ENCODE peak calls at places on chromosomes 1 and 21, in six cellular contexts. X, F, G, Y, C and E are unnamed samples.

GRCh38 chr1:119115301-119115700 is 25.2 kb downstream of the WARS2 start:
- DNase-seq in X (no peak), F (no peak), G (no peak), Y (no peak), C (no peak), E (no peak)

GRCh38 chr1:40717065-40717464 is 25.6 kb downstream of the NFYC start:
- DNase-seq in X (no peak), F (no peak), G (no peak), Y (no peak), C (no peak), E (no peak)

GRCh38 chr1:186139706-186140105 is 235.3 kb downstream of the TPR start:
- DNase-seq in X (no peak), F (peak; percentile 40), G (peak; percentile 80), Y (no peak), C (no peak), E (peak; percentile 23)

GRCh38 chr1:199096601-199097000 is 457.8 kb downstream of the PTPRC start:
- DNase-seq in X (no peak), F (no peak), G (no peak), Y (no peak), C (no peak), E (no peak)

GRCh38 chr1:46448109-46448911 is 41.3 kb upstream of the DMBX1 start:
- DNase-seq in X (no peak), F (no peak), G (no peak), Y (no peak), C (no peak), E (no peak)

GRCh38 chr1:8360493-8361197 is 42.7 kb downstream of the SLC45A1 start:
- DNase-seq in X (no peak), F (no peak), G (no peak), Y (no peak), C (no peak), E (no peak)

GRCh38 chr1:229287257-229287656 is 16.3 kb downstream of the RAB4A start:
- DNase-seq in X (no peak), F (no peak), G (no peak), Y (no peak), C (no peak), E (no peak)

GRCh38 chr1:229068266-229069043 is 202.5 kb upstream of the RAB4A start:
- DNase-seq in X (no peak), F (no peak), G (peak; percentile 87), Y (peak; percentile 73), C (no peak), E (no peak)

GRCh38 chr21:36661511-36662309 is 37.2 kb upstream of the SIM2 start:
- DNase-seq in X (no peak), F (no peak), G (peak; percentile 45), Y (no peak), C (no peak), E (peak; percentile 23)

GRCh38 chr1:42831273-42831672 is 14.1 kb upstream of the SVBP start:
- DNase-seq in X (no peak), F (no peak), G (no peak), Y (no peak), C (no peak), E (no peak)

DNA sequence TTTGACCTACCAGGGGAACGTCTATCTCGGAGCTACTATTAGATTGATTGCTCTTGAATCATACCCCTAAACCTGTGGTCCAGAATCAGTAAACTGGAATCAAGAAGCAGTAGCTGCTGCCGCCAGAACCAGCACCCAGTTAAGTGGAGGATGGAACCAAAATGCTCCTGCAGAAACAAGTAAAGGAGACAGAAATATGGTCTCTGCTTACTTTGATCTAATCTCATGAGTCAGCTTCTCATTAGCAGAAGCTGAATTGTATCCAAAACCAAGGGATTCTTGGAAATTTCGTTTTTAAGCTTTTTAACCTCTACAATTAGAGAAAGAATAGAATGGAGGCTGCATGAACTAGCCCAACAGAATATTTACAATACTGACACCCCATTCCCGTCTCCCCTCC is 42.6 kb upstream of the PIGV start:
- DNase-seq in X (no peak), F (no peak), G (peak; percentile 31), Y (no peak), C (no peak), E (no peak)
- H3K4me3 ChIP-seq in X (no peak overlapping the region), F (no peak overlapping the region), G (no peak overlapping the region), Y (no peak overlapping the region), C (no peak overlapping the region), E (no peak overlapping the region)

GRCh38 chr1:184614667-184615066 is 140.0 kb downstream of the EDEM3 start:
- DNase-seq in X (no peak), F (no peak), G (no peak), Y (no peak), C (peak; percentile 17), E (no peak)
- TF ChIP-seq CTCF in X (no peak), F (no peak), G (no peak), Y (no peak), C (no peak), E (no peak)

GRCh38 chr1:39199593-39199992 is 4.9 kb upstream of the MACF1 start:
- DNase-seq in X (no peak), F (no peak), G (no peak), Y (no peak), C (no peak), E (no peak)

GRCh38 chr1:39190096-39190495 is 14.4 kb upstream of the MACF1 start:
- DNase-seq in X (no peak), F (no peak), G (no peak), Y (no peak), C (no peak), E (no peak)

GRCh38 chr1:39196244-39197215 is 8.0 kb upstream of the MACF1 start:
- DNase-seq in X (no peak), F (no peak), G (peak; percentile 61), Y (no peak), C (no peak), E (peak; percentile 82)

GRCh38 chr1:39194398-39195051 is 10.0 kb upstream of the MACF1 start:
- DNase-seq in X (no peak), F (no peak), G (no peak), Y (no peak), C (no peak), E (no peak)

GRCh38 chr1:39195166-39196111 is 9.1 kb upstream of the MACF1 start:
- DNase-seq in X (no peak), F (no peak), G (peak; percentile 33), Y (no peak), C (no peak), E (no peak)
- H3K4me3 ChIP-seq in X (no peak overlapping the region), F (no peak overlapping the region), G (no peak overlapping the region), Y (no peak overlapping the region), C (peak overlapping the region; percentile 0), E (no peak overlapping the region)

GRCh38 chr1:107057197-107058133 is 991 bp downstream of the PRMT6 start:
- DNase-seq in X (peak; percentile 83), F (no peak), G (peak; percentile 61), Y (peak; percentile 59), C (no peak), E (no peak)

GRCh38 chr1:107056426-107057196 is at the start of gene PRMT6:
- DNase-seq in X (peak; percentile 91), F (no peak), G (peak; percentile 84), Y (peak; percentile 84), C (peak; percentile 84), E (peak; percentile 47)

GRCh38 chr1:107058245-107059032 is 2.0 kb downstream of the PRMT6 start:
- DNase-seq in X (no peak), F (no peak), G (no peak), Y (no peak), C (no peak), E (no peak)

DNA sequence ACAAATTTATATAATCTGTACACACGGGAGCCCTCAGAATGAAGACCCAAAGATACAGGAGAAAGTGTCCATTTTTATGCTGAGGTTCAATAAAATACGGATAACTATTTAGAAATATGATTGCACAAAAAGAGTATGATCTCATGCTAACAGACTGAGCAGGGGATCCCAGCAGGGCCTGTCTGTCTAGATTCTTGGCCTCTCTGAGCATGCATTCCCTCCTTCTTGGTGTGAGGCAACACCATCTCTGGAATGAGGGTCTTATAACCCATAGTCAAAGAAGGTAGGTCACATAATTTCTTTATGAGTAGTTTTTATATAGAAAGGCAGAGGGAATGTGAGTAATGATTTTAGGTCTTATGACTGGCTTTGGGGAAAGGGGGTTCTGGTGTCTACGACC is 5.4 kb downstream of the PRMT6 start:
- DNase-seq in X (no peak), F (no peak), G (no peak), Y (no peak), C (no peak), E (no peak)
- TF ChIP-seq CTCF in X (no peak), F (no peak), G (no peak), Y (no peak), C (no peak), E (no peak)

DNA sequence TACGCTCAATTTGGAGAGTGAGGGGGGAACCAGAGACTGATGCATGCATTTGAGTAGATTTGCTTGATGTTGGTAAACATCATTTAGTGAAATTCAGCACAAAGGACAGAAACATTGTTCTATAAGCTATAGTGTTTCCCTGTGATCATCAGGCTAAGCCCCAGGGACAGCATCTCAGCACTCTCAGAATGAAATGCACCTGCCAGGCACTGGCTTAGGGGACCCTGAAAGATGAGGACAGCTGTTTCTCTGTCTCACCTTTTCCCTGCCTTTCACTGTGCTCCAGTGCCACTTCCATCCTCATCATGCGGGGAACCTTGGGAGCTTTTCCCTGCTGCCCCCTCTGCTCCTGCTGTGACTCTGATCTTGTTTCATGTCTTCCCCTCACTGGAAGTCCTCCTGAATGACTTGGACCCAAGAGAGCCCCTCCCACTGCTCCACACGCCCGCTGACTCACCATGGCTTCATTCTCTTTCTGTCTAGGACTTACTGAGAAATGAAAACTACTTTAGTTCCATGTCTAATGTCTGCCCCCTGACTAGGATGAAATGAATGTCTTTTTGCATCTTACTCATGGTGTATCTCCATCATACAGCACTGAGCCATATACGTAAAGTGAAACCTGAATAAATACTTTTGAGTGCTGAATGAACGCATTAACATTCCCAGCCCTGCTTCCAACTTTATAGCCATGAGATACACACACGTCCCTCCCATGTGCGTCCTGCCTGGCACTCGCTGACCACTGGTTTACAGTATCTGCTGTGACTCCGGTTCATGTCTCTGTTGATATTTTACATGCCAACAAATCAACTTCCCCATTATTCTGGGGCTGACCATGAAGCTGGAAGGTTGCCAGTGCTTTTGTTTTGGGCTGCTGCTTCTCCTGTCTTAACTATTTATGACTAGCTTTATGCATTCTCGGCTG is 182.1 kb downstream of the PCP4 start:
- DNase-seq in X (no peak), F (no peak), G (no peak), Y (no peak), C (no peak), E (peak; percentile 46)
- H3K4me3 ChIP-seq in X (no peak overlapping the region), F (no peak overlapping the region), G (no peak overlapping the region), Y (no peak overlapping the region), C (peak overlapping the region; percentile 1), E (peak overlapping the region; percentile 8)

GRCh38 chr1:179082308-179083030 is 599 bp downstream of the TOR3A start:
- DNase-seq in X (peak; percentile 73), F (no peak), G (peak; percentile 27), Y (peak; percentile 65), C (peak; percentile 77), E (no peak)
- TF ChIP-seq CTCF in X (no peak), F (no peak), G (no peak), Y (no peak), C (no peak), E (no peak)

DNA sequence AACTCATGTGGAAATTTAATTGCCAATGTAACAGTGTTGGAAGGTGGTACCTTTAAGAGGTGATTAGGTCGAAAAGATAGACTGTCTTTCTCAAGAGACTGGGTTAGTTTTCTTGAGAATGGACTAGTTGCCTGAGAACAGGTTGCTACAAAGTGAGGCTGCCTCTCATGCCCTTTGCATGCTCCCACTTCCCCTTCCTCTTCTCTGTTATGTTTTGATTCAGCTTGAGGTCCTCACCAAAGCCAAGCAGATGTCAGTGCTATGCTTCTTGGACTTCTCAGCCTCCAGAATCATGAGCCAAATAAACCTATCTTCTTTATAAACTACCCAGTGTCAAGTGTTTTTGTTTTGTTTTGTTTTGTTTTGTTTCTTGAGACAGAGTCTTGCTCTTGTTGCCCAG is 187.0 kb upstream of the RUNX1 start:
- DNase-seq in X (no peak), F (no peak), G (no peak), Y (no peak), C (no peak), E (no peak)
- H3K4me3 ChIP-seq in X (no peak overlapping the region), F (no peak overlapping the region), G (no peak overlapping the region), Y (no peak overlapping the region), C (no peak overlapping the region), E (no peak overlapping the region)

GRCh38 chr1:59249738-59250137 is 47.2 kb upstream of the FGGY start:
- DNase-seq in X (no peak), F (no peak), G (no peak), Y (no peak), C (no peak), E (no peak)
- TF ChIP-seq CTCF in X (no peak), F (no peak), G (no peak), Y (no peak), C (no peak), E (no peak)